ENCODE peak calls at places on chromosome 16, in five cellular contexts. H is hypothalamus; C is H54; Z is left cardiac atrium; M is activated T-cell treated with anti-CD3 and anti-CD28 coated beads, Interleukin-2, amount 50 U/mL, for 72 hours. Q is an unnamed sample.

GRCh38 chr16:84976644-84977400 is 34.5 kb downstream of the ZDHHC7 start:
- DNase-seq in H (peak), C (no peak), Z (peak), M (no peak), Q (no peak)

GRCh38 chr16:82535262-82535661 is 91.5 kb upstream of the CDH13 start:
- DNase-seq in H (no peak), C (no peak), Z (no peak), M (no peak), Q (no peak)

GRCh38 chr16:11497851-11498289 is 88.8 kb downstream of the LITAF start:
- DNase-seq in H (no peak), C (peak), Z (peak), M (no peak), Q (peak)

GRCh38 chr16:84543931-84544776 is 39.7 kb upstream of the MEAK7 start:
- DNase-seq in H (no peak), C (no peak), Z (no peak), M (no peak), Q (no peak)

GRCh38 chr16:59632266-59632855 is 898.2 kb upstream of the GOT2 start:
- DNase-seq in H (no peak), C (no peak), Z (no peak), M (no peak), Q (no peak)

GRCh38 chr16:893360-893759 is 77.4 kb downstream of the LMF1 start:
- DNase-seq in H (no peak), C (no peak), Z (no peak), M (no peak), Q (no peak)

GRCh38 chr16:60905806-60906205 is 1130.4 kb downstream of the CDH8 start:
- DNase-seq in H (no peak), C (no peak), Z (no peak), M (no peak), Q (no peak)

GRCh38 chr16:47780213-47780612 is 319.1 kb downstream of the PHKB start:
- DNase-seq in H (no peak), C (no peak), Z (no peak), M (no peak), Q (no peak)